ENCODE peak calls at places on chromosomes 7 and 10, in seven cellular contexts. Q, V, E, T, P, X and S are unnamed samples.

GRCh38 chr7:48035967-48036478 is 680 bp downstream of the C7orf57 start:
- DNase-seq in Q (no peak), V (no peak), E (no peak), T (no peak), P (no peak), X (no peak), S (no peak)

GRCh38 chr10:124701435-124701834 is 42.7 kb downstream of the FAM53B start:
- DNase-seq in Q (no peak), V (no peak), E (peak), T (peak), P (no peak), X (no peak), S (no peak)

GRCh38 chr7:15219758-15220157 is 317.2 kb upstream of the DGKB start:
- DNase-seq in Q (no peak), V (no peak), E (no peak), T (no peak), P (no peak), X (no peak), S (no peak)

GRCh38 chr7:31043035-31043434 is 9.1 kb upstream of the ADCYAP1R1 start:
- DNase-seq in Q (no peak), V (no peak), E (no peak), T (no peak), P (no peak), X (no peak), S (no peak)

GRCh38 chr10:343231-344215 is 208.3 kb downstream of the ZMYND11 start:
- DNase-seq in Q (no peak), V (no peak), E (no peak), T (no peak), P (no peak), X (no peak), S (no peak)

GRCh38 chr7:128164061-128164954 is 76.8 kb upstream of the LEP start:
- DNase-seq in Q (no peak), V (no peak), E (no peak), T (no peak), P (no peak), X (peak), S (no peak)

GRCh38 chr7:95245828-95246227 is 78.5 kb downstream of the PON1 start:
- DNase-seq in Q (no peak), V (no peak), E (no peak), T (no peak), P (no peak), X (no peak), S (no peak)

GRCh38 chr7:133486-133885 is 58.9 kb upstream of the FAM20C start:
- DNase-seq in Q (no peak), V (no peak), E (no peak), T (no peak), P (no peak), X (no peak), S (no peak)

GRCh38 chr7:39405591-39405990 is 160.6 kb upstream of the YAE1 start:
- DNase-seq in Q (no peak), V (no peak), E (no peak), T (no peak), P (no peak), X (no peak), S (no peak)

GRCh38 chr10:60315311-60315710 is 74.4 kb downstream of the ANK3 start:
- DNase-seq in Q (no peak), V (no peak), E (no peak), T (no peak), P (no peak), X (no peak), S (no peak)